ENCODE peak calls at places on chromosomes 3 and 15, in six cellular contexts. One of them, this sample, is unnamed.

GRCh38 chr3:119774419-119774818 is 7.5 kb upstream of the NR1I2 start:
- DNase-seq in sigmoid colon: no peak
- DNase-seq in stomach: no peak
- DNase-seq in SK-N-SH: no peak
- DNase-seq in H1: no peak
- DNase-seq in GM23338: no peak
- DNase-seq in this sample: no peak

GRCh38 chr3:182913889-182914288 is 66.4 kb downstream of the DCUN1D1 start:
- DNase-seq in sigmoid colon: no peak
- DNase-seq in stomach: no peak
- DNase-seq in SK-N-SH: no peak
- DNase-seq in H1: no peak
- DNase-seq in GM23338: no peak
- DNase-seq in this sample: no peak

GRCh38 chr3:51679318-51679717 is 8.3 kb downstream of the TEX264 start:
- DNase-seq in sigmoid colon: no peak
- DNase-seq in stomach: no peak
- DNase-seq in SK-N-SH: no peak
- DNase-seq in H1: no peak
- DNase-seq in GM23338: no peak
- DNase-seq in this sample: peak; percentile 59

GRCh38 chr3:126413693-126414080 is 19.0 kb downstream of the CFAP100 start:
- DNase-seq in sigmoid colon: peak; percentile 19
- DNase-seq in stomach: peak; percentile 15
- DNase-seq in SK-N-SH: no peak
- DNase-seq in H1: no peak
- DNase-seq in GM23338: no peak
- DNase-seq in this sample: no peak

GRCh38 chr3:118884748-118885206 is 149.9 kb downstream of the IGSF11 start:
- DNase-seq in sigmoid colon: no peak
- DNase-seq in stomach: peak; percentile 79
- DNase-seq in SK-N-SH: peak; percentile 57
- DNase-seq in H1: no peak
- DNase-seq in GM23338: peak; percentile 74
- DNase-seq in this sample: peak; percentile 89

GRCh38 chr3:26422415-26422814 is 200.2 kb upstream of the LRRC3B start:
- DNase-seq in sigmoid colon: no peak
- DNase-seq in stomach: no peak
- DNase-seq in SK-N-SH: no peak
- DNase-seq in H1: no peak
- DNase-seq in GM23338: no peak
- DNase-seq in this sample: no peak

GRCh38 chr15:31867536-31868442 is 162.5 kb upstream of the CHRNA7 start:
- DNase-seq in sigmoid colon: no peak
- DNase-seq in stomach: peak; percentile 63
- DNase-seq in SK-N-SH: peak; percentile 74
- DNase-seq in H1: peak; percentile 57
- DNase-seq in GM23338: peak; percentile 81
- DNase-seq in this sample: peak; percentile 84

GRCh38 chr15:23912191-23912590 is 225.1 kb upstream of the NDN start:
- DNase-seq in sigmoid colon: no peak
- DNase-seq in stomach: no peak
- DNase-seq in SK-N-SH: peak; percentile 9
- DNase-seq in H1: peak; percentile 15
- DNase-seq in GM23338: peak; percentile 73
- DNase-seq in this sample: no peak

GRCh38 chr3:138948371-138949001 is 1.5 kb downstream of the FOXL2NB start:
- DNase-seq in sigmoid colon: no peak
- DNase-seq in stomach: no peak
- DNase-seq in SK-N-SH: no peak
- DNase-seq in H1: no peak
- DNase-seq in GM23338: peak; percentile 71
- DNase-seq in this sample: no peak

GRCh38 chr15:89401636-89402252 is 67.1 kb upstream of the POLG start:
- DNase-seq in sigmoid colon: no peak
- DNase-seq in stomach: no peak
- DNase-seq in SK-N-SH: no peak
- DNase-seq in H1: no peak
- DNase-seq in GM23338: no peak
- DNase-seq in this sample: no peak

GRCh38 chr15:89171136-89172072 is 50.0 kb downstream of the RLBP1 start:
- DNase-seq in sigmoid colon: peak; percentile 65
- DNase-seq in stomach: peak; percentile 71
- DNase-seq in SK-N-SH: peak; percentile 60
- DNase-seq in H1: peak; percentile 44
- DNase-seq in GM23338: peak; percentile 93
- DNase-seq in this sample: peak; percentile 76

GRCh38 chr3:6807967-6808588 is 52.8 kb upstream of the GRM7 start:
- DNase-seq in sigmoid colon: no peak
- DNase-seq in stomach: no peak
- DNase-seq in SK-N-SH: no peak
- DNase-seq in H1: no peak
- DNase-seq in GM23338: peak; percentile 5
- DNase-seq in this sample: no peak

GRCh38 chr3:112381673-112382542 is 49.0 kb downstream of the CD200 start:
- DNase-seq in sigmoid colon: no peak
- DNase-seq in stomach: no peak
- DNase-seq in SK-N-SH: no peak
- DNase-seq in H1: no peak
- DNase-seq in GM23338: no peak
- DNase-seq in this sample: no peak

GRCh38 chr15:64034519-64034918 is 11.8 kb downstream of the DAPK2 start:
- DNase-seq in sigmoid colon: no peak
- DNase-seq in stomach: no peak
- DNase-seq in SK-N-SH: no peak
- DNase-seq in H1: no peak
- DNase-seq in GM23338: no peak
- DNase-seq in this sample: no peak

GRCh38 chr3:128201158-128201755 is 48.0 kb downstream of the EEFSEC start:
- DNase-seq in sigmoid colon: no peak
- DNase-seq in stomach: no peak
- DNase-seq in SK-N-SH: no peak
- DNase-seq in H1: no peak
- DNase-seq in GM23338: no peak
- DNase-seq in this sample: no peak

GRCh38 chr3:194632211-194632982 is 822 bp downstream of the TMEM44 start:
- DNase-seq in sigmoid colon: peak; percentile 62
- DNase-seq in stomach: no peak
- DNase-seq in SK-N-SH: no peak
- DNase-seq in H1: no peak
- DNase-seq in GM23338: no peak
- DNase-seq in this sample: peak; percentile 7

GRCh38 chr3:78951546-78951945 is 816.3 kb downstream of the ROBO1 start:
- DNase-seq in sigmoid colon: no peak
- DNase-seq in stomach: no peak
- DNase-seq in SK-N-SH: no peak
- DNase-seq in H1: no peak
- DNase-seq in GM23338: no peak
- DNase-seq in this sample: no peak

GRCh38 chr3:14145236-14145635 is 20.4 kb downstream of the TMEM43 start:
- DNase-seq in sigmoid colon: no peak
- DNase-seq in stomach: no peak
- DNase-seq in SK-N-SH: no peak
- DNase-seq in H1: no peak
- DNase-seq in GM23338: no peak
- DNase-seq in this sample: no peak

GRCh38 chr3:105195260-105195659 is 171.4 kb upstream of the ALCAM start:
- DNase-seq in sigmoid colon: no peak
- DNase-seq in stomach: no peak
- DNase-seq in SK-N-SH: no peak
- DNase-seq in H1: no peak
- DNase-seq in GM23338: no peak
- DNase-seq in this sample: no peak

GRCh38 chr15:33068531-33068990 is 126.0 kb downstream of the FMN1 start:
- DNase-seq in sigmoid colon: no peak
- DNase-seq in stomach: peak; percentile 90
- DNase-seq in SK-N-SH: peak; percentile 50
- DNase-seq in H1: no peak
- DNase-seq in GM23338: peak; percentile 69
- DNase-seq in this sample: no peak
- H3K27ac ChIP-seq in sigmoid colon: no peak overlapping the region
- H3K27ac ChIP-seq in stomach: peak overlapping the region; percentile 88
- H3K27ac ChIP-seq in SK-N-SH: peak overlapping the region; percentile 98
- H3K27ac ChIP-seq in H1: peak overlapping the region; percentile 28
- H3K27ac ChIP-seq in GM23338: peak overlapping the region; percentile 97
- H3K27ac ChIP-seq in this sample: no peak overlapping the region

DNA sequence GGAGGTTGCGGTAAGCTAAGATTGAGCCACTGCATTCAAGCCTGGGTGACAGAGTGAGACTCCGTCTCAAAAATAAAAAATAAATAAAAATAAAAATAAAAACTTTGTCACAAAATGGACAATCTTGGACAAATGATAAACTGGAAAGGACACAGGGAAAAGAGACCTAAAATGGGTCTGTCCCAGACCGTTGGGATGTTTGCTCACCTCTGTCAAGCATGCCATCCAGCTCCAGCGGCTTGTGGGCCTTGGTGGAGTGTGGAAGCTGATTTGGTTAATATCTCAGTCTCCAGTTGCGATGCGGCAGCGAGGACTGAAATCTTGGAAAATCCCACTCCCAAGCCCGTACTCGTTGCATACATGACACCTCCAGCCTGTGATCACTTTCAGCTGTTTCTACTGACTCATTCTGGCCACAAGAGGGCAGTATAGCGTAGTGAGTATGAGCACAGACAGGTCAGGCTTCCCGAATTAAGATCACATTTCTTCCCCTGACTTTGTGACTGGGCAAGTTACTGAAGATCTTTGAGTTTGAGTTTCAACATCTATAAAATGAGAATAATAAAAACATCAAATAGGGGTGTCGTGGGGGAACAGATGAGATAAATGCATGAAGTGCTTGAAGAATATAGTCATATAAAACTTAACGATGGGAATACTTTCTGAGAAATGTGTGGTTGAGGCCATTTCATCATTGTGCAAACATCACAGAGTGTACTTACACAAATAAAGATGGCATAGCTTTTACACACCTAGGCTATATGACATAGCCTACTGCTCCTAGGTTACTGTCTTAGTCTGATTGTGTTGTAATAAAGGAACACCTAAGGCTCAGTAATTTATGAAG is 19.6 kb upstream of the MOBP start:
- DNase-seq in sigmoid colon: peak; percentile 74
- DNase-seq in stomach: peak; percentile 69
- DNase-seq in SK-N-SH: peak; percentile 78
- DNase-seq in H1: peak; percentile 46
- DNase-seq in GM23338: peak; percentile 96
- DNase-seq in this sample: no peak
- TF ChIP-seq POLR2AphosphoS5 in sigmoid colon: no peak
- TF ChIP-seq POLR2AphosphoS5 in stomach: no peak
- TF ChIP-seq POLR2AphosphoS5 in SK-N-SH: no peak
- TF ChIP-seq POLR2AphosphoS5 in H1: no peak
- TF ChIP-seq POLR2AphosphoS5 in GM23338: no peak
- TF ChIP-seq POLR2AphosphoS5 in this sample: no peak

DNA sequence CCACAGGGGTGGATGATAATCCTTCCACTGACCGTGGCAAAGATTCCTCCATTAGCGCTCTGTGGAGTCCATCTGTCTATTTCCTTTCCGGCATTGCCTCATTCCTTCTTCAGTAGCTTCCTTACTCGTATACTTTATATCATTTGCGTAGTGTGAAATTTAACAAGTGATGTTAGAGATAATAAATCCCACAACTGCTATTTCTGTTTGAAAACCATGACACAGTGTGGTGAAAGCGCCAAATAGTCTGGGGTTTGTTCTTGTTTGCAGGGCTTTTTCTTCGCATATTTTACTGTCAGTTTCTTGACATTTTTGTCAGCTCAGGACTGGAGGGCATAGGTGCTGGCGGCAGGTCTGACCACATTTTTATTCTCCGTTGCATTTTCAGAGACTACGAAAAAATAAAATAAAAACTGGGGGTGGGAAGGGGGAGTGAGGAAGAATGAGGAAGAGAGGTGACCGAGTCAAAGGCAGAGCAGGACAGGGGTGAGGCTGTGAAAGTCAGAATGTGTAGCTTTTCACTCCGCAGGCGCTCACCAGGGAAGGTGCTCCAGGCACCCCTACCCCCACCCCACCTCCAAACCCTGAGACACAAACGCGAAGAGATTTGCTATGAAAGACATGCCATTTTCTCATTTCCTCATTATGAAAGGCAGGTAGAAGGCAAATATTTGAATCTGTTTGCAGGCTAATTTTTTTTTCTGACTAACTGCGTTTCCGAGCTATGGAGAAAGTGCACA is 965.0 kb downstream of the MCTP2 start:
- DNase-seq in sigmoid colon: no peak
- DNase-seq in stomach: no peak
- DNase-seq in SK-N-SH: no peak
- DNase-seq in H1: no peak
- DNase-seq in GM23338: peak; percentile 4
- DNase-seq in this sample: no peak
- H3K4me3 ChIP-seq in sigmoid colon: no peak overlapping the region
- H3K4me3 ChIP-seq in stomach: peak overlapping the region; percentile 30
- H3K4me3 ChIP-seq in SK-N-SH: no peak overlapping the region
- H3K4me3 ChIP-seq in H1: no peak overlapping the region
- H3K4me3 ChIP-seq in GM23338: no peak overlapping the region
- H3K4me3 ChIP-seq in this sample: no peak overlapping the region

DNA sequence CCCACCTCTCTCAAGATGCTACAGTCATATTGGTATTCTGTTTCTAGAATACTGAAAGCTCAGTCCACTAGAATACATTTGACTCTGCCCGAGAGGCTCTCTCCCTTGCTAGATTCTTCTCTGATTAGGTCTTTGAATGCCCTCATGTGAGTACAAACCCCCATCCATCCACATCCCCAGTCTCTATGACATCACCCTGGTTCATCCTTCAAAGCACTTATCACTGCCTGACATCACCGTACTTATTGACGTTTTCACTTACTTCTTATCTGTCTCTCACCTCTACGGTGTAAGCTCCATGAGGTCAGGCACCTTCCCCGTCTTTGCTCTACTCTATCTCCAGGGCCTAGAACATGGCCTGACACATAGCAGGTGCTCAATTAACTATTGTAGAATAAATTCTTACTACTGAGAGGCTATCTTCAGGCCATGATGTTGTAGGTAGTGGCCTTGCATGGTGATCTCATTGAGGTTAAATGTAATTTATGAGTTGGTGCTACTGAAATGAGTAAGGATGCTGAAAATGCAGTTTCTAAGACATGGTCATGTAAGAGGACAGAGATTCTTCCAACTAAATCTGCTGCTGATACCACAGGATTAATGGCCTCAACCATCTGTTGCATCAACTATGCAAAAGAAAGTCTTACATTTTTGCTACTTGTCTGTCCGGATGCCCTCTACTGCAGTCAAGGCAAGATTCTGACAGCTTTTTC is 26.8 kb downstream of the EOGT start:
- DNase-seq in sigmoid colon: no peak
- DNase-seq in stomach: no peak
- DNase-seq in SK-N-SH: no peak
- DNase-seq in H1: no peak
- DNase-seq in GM23338: no peak
- DNase-seq in this sample: no peak
- H3K27ac ChIP-seq in sigmoid colon: no peak overlapping the region
- H3K27ac ChIP-seq in stomach: no peak overlapping the region
- H3K27ac ChIP-seq in SK-N-SH: no peak overlapping the region
- H3K27ac ChIP-seq in H1: no peak overlapping the region
- H3K27ac ChIP-seq in GM23338: no peak overlapping the region
- H3K27ac ChIP-seq in this sample: no peak overlapping the region

GRCh38 chr3:149180057-149180573 is 41.5 kb downstream of the CP start:
- DNase-seq in sigmoid colon: peak; percentile 96
- DNase-seq in stomach: peak; percentile 44
- DNase-seq in SK-N-SH: no peak
- DNase-seq in H1: no peak
- DNase-seq in GM23338: no peak
- DNase-seq in this sample: no peak
- TF ChIP-seq POLR2AphosphoS5 in sigmoid colon: peak; percentile 50
- TF ChIP-seq POLR2AphosphoS5 in stomach: peak; percentile 25
- TF ChIP-seq POLR2AphosphoS5 in SK-N-SH: no peak
- TF ChIP-seq POLR2AphosphoS5 in H1: no peak
- TF ChIP-seq POLR2AphosphoS5 in GM23338: no peak
- TF ChIP-seq POLR2AphosphoS5 in this sample: no peak